ENCODE peak calls at places on chromosome 1, in five cellular contexts. One of them, this sample, is unnamed.

GRCh38 chr1:9630331-9631081 is 21.0 kb upstream of the PIK3CD start:
- DNase-seq in mucosa of descending colon: no peak
- DNase-seq in PC-9: no peak
- DNase-seq in HCT116: no peak
- DNase-seq in lower leg skin: no peak
- DNase-seq in this sample: no peak

GRCh38 chr1:43582162-43582566 is 51.5 kb downstream of the PTPRF start:
- DNase-seq in lower leg skin: peak
- DNase-seq in PC-9: peak
- DNase-seq in HCT116: peak
- DNase-seq in mucosa of descending colon: peak
- DNase-seq in this sample: no peak

GRCh38 chr1:101314244-101314643 is 77.4 kb downstream of the S1PR1 start:
- DNase-seq in PC-9: no peak
- DNase-seq in mucosa of descending colon: no peak
- DNase-seq in lower leg skin: no peak
- DNase-seq in HCT116: no peak
- DNase-seq in this sample: no peak

GRCh38 chr1:21035794-21036193 is 140.9 kb downstream of the EIF4G3 start:
- DNase-seq in mucosa of descending colon: no peak
- DNase-seq in PC-9: no peak
- DNase-seq in lower leg skin: no peak
- DNase-seq in HCT116: no peak
- DNase-seq in this sample: no peak

GRCh38 chr1:168365719-168366474 is 85.2 kb downstream of the TBX19 start:
- DNase-seq in lower leg skin: no peak
- DNase-seq in mucosa of descending colon: no peak
- DNase-seq in HCT116: no peak
- DNase-seq in PC-9: no peak
- DNase-seq in this sample: peak

GRCh38 chr1:172719066-172719627 is 60.2 kb downstream of the FASLG start:
- DNase-seq in lower leg skin: no peak
- DNase-seq in HCT116: no peak
- DNase-seq in mucosa of descending colon: no peak
- DNase-seq in PC-9: no peak
- DNase-seq in this sample: no peak

GRCh38 chr1:200027264-200027823 is at the start of gene NR5A2:
- DNase-seq in mucosa of descending colon: no peak
- DNase-seq in lower leg skin: no peak
- DNase-seq in HCT116: no peak
- DNase-seq in PC-9: no peak
- DNase-seq in this sample: no peak

GRCh38 chr1:111489604-111490003 is 13.8 kb downstream of the ADORA3 start:
- DNase-seq in lower leg skin: peak
- DNase-seq in mucosa of descending colon: no peak
- DNase-seq in HCT116: no peak
- DNase-seq in PC-9: no peak
- DNase-seq in this sample: no peak

GRCh38 chr1:162023181-162023546 is 505 bp downstream of the OLFML2B start:
- DNase-seq in PC-9: no peak
- DNase-seq in mucosa of descending colon: no peak
- DNase-seq in HCT116: no peak
- DNase-seq in lower leg skin: no peak
- DNase-seq in this sample: no peak

GRCh38 chr1:162022626-162023025 is 1.0 kb downstream of the OLFML2B start:
- DNase-seq in HCT116: no peak
- DNase-seq in PC-9: no peak
- DNase-seq in mucosa of descending colon: no peak
- DNase-seq in lower leg skin: no peak
- DNase-seq in this sample: no peak

GRCh38 chr1:162021124-162021523 is 2.5 kb downstream of the OLFML2B start:
- DNase-seq in lower leg skin: no peak
- DNase-seq in mucosa of descending colon: no peak
- DNase-seq in PC-9: no peak
- DNase-seq in HCT116: no peak
- DNase-seq in this sample: no peak

GRCh38 chr1:162026906-162027305 is 3.2 kb upstream of the OLFML2B start:
- DNase-seq in mucosa of descending colon: no peak
- DNase-seq in PC-9: no peak
- DNase-seq in lower leg skin: no peak
- DNase-seq in HCT116: no peak
- DNase-seq in this sample: no peak

GRCh38 chr1:162023547-162024501 is at the start of gene OLFML2B:
- DNase-seq in HCT116: peak
- DNase-seq in mucosa of descending colon: peak
- DNase-seq in lower leg skin: peak
- DNase-seq in PC-9: peak
- DNase-seq in this sample: no peak
- TF ChIP-seq CTCF in HCT116: peak
- TF ChIP-seq CTCF in mucosa of descending colon: no peak
- TF ChIP-seq CTCF in lower leg skin: no peak
- TF ChIP-seq CTCF in PC-9: peak
- TF ChIP-seq CTCF in this sample: peak

GRCh38 chr1:225434041-225434440 is 6.2 kb upstream of the LBR start:
- DNase-seq in mucosa of descending colon: no peak
- DNase-seq in HCT116: no peak
- DNase-seq in PC-9: no peak
- DNase-seq in lower leg skin: no peak
- DNase-seq in this sample: no peak
- H3K4me3 ChIP-seq in mucosa of descending colon: no peak
- H3K4me3 ChIP-seq in HCT116: no peak
- H3K4me3 ChIP-seq in PC-9: no peak
- H3K4me3 ChIP-seq in lower leg skin: no peak
- H3K4me3 ChIP-seq in this sample: no peak

DNA sequence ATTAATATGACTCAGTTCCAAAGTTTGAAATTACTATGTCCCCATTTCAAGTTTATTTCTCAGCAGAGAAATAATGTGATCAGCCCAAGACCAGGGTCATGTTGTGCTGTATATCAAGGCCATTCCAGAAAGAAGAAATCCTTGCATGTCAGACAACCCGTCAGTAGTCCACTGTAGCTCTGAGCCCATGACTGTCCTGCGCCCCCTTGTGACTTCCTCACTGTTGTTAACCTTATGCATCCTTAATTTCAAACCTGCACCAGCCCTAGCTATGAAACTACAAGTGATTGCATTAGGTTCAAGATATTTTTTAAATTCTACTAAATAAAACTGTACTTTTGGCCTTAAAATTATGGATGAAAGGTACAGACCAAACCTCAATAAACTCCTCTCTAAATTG is 133.0 kb downstream of the LRRC7 start:
- DNase-seq in HCT116: peak
- DNase-seq in mucosa of descending colon: no peak
- DNase-seq in PC-9: no peak
- DNase-seq in lower leg skin: no peak
- DNase-seq in this sample: peak
- TF ChIP-seq CTCF in HCT116: peak
- TF ChIP-seq CTCF in mucosa of descending colon: no peak
- TF ChIP-seq CTCF in PC-9: peak
- TF ChIP-seq CTCF in lower leg skin: no peak
- TF ChIP-seq CTCF in this sample: peak

GRCh38 chr1:107142370-107142668 is 1.5 kb downstream of the NTNG1 start:
- DNase-seq in PC-9: no peak
- DNase-seq in lower leg skin: no peak
- DNase-seq in HCT116: no peak
- DNase-seq in mucosa of descending colon: no peak
- DNase-seq in this sample: no peak
- H3K4me3 ChIP-seq in PC-9: no peak
- H3K4me3 ChIP-seq in lower leg skin: no peak
- H3K4me3 ChIP-seq in HCT116: no peak
- H3K4me3 ChIP-seq in mucosa of descending colon: no peak
- H3K4me3 ChIP-seq in this sample: no peak

DNA sequence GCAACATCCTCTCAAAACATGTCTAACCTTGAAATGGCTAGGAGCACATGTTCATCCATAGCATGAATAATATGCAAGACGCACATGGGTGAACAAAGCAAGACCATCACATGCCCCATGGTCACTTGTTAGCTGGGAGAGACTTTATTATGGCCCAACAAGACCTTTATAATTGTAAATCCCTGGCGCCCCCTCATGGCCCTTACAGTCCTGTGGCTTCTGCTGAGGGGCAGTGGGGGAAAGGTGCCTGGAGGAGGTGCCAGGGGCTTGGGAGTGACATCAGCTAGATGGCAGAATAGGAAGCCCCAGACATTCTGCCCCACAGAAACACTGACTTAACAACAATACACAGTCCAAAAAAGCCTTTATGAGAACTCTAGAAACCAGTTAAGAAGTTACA is 51.7 kb downstream of the CSMD2 start:
- DNase-seq in lower leg skin: no peak
- DNase-seq in HCT116: no peak
- DNase-seq in mucosa of descending colon: no peak
- DNase-seq in PC-9: no peak
- DNase-seq in this sample: no peak
- TF ChIP-seq CTCF in lower leg skin: no peak
- TF ChIP-seq CTCF in HCT116: peak
- TF ChIP-seq CTCF in mucosa of descending colon: no peak
- TF ChIP-seq CTCF in PC-9: no peak
- TF ChIP-seq CTCF in this sample: peak